ENCODE peak calls at places on chromosomes 2 and 18, in seven cellular contexts. One of them, this sample, is unnamed.

GRCh38 chr2:236628981-236629605 is 59.5 kb downstream of the ACKR3 start:
- DNase-seq in breast epithelium: no peak
- DNase-seq in astrocyte of the spinal cord: no peak
- DNase-seq in gastrocnemius medialis: no peak
- DNase-seq in cardiac fibroblast: no peak
- DNase-seq in AG09319: no peak
- DNase-seq in MCF 10A: no peak
- DNase-seq in this sample: no peak

GRCh38 chr18:37521500-37522465 is 43.8 kb downstream of the CELF4 start:
- DNase-seq in astrocyte of the spinal cord: no peak
- DNase-seq in breast epithelium: no peak
- DNase-seq in gastrocnemius medialis: no peak
- DNase-seq in MCF 10A: no peak
- DNase-seq in cardiac fibroblast: no peak
- DNase-seq in AG09319: no peak
- DNase-seq in this sample: no peak

GRCh38 chr2:8154936-8155335 is 526.9 kb upstream of the ID2 start:
- DNase-seq in MCF 10A: no peak
- DNase-seq in cardiac fibroblast: peak
- DNase-seq in astrocyte of the spinal cord: peak
- DNase-seq in AG09319: no peak
- DNase-seq in breast epithelium: no peak
- DNase-seq in gastrocnemius medialis: no peak
- DNase-seq in this sample: no peak

GRCh38 chr2:10447300-10448207 is 573 bp downstream of the ODC1 start:
- DNase-seq in AG09319: no peak
- DNase-seq in breast epithelium: no peak
- DNase-seq in cardiac fibroblast: peak
- DNase-seq in gastrocnemius medialis: peak
- DNase-seq in astrocyte of the spinal cord: peak
- DNase-seq in MCF 10A: peak
- DNase-seq in this sample: no peak

GRCh38 chr2:129199501-129199900 is 780.0 kb upstream of the RAB6C start:
- DNase-seq in cardiac fibroblast: no peak
- DNase-seq in AG09319: no peak
- DNase-seq in breast epithelium: no peak
- DNase-seq in gastrocnemius medialis: no peak
- DNase-seq in astrocyte of the spinal cord: no peak
- DNase-seq in MCF 10A: no peak
- DNase-seq in this sample: no peak

GRCh38 chr2:144523606-144524131 is 3.8 kb upstream of the ZEB2 start:
- DNase-seq in cardiac fibroblast: no peak
- DNase-seq in gastrocnemius medialis: no peak
- DNase-seq in MCF 10A: no peak
- DNase-seq in breast epithelium: no peak
- DNase-seq in astrocyte of the spinal cord: peak
- DNase-seq in AG09319: no peak
- DNase-seq in this sample: no peak

GRCh38 chr2:224689539-224689938 is 26.6 kb downstream of the CCDC195 start:
- DNase-seq in AG09319: no peak
- DNase-seq in astrocyte of the spinal cord: no peak
- DNase-seq in gastrocnemius medialis: no peak
- DNase-seq in MCF 10A: no peak
- DNase-seq in breast epithelium: no peak
- DNase-seq in cardiac fibroblast: no peak
- DNase-seq in this sample: no peak

GRCh38 chr2:120751553-120751952 is 15.9 kb downstream of the GLI2 start:
- DNase-seq in breast epithelium: no peak
- DNase-seq in gastrocnemius medialis: no peak
- DNase-seq in astrocyte of the spinal cord: no peak
- DNase-seq in cardiac fibroblast: peak
- DNase-seq in AG09319: no peak
- DNase-seq in MCF 10A: no peak
- DNase-seq in this sample: no peak

GRCh38 chr18:24189007-24189528 is 50.2 kb downstream of the CABYR start:
- DNase-seq in astrocyte of the spinal cord: no peak
- DNase-seq in MCF 10A: no peak
- DNase-seq in breast epithelium: no peak
- DNase-seq in AG09319: no peak
- DNase-seq in gastrocnemius medialis: no peak
- DNase-seq in cardiac fibroblast: peak
- DNase-seq in this sample: no peak

GRCh38 chr2:216057688-216058193 is 23.9 kb downstream of the PECR start:
- DNase-seq in AG09319: no peak
- DNase-seq in MCF 10A: no peak
- DNase-seq in gastrocnemius medialis: no peak
- DNase-seq in cardiac fibroblast: peak
- DNase-seq in breast epithelium: no peak
- DNase-seq in astrocyte of the spinal cord: peak
- DNase-seq in this sample: no peak

GRCh38 chr2:158457092-158457825 is 507 bp downstream of the PKP4 start:
- DNase-seq in MCF 10A: peak
- DNase-seq in breast epithelium: peak
- DNase-seq in astrocyte of the spinal cord: peak
- DNase-seq in gastrocnemius medialis: peak
- DNase-seq in cardiac fibroblast: peak
- DNase-seq in AG09319: no peak
- DNase-seq in this sample: no peak

GRCh38 chr2:137947714-137948336 is 16.4 kb upstream of the HNMT start:
- DNase-seq in gastrocnemius medialis: peak
- DNase-seq in astrocyte of the spinal cord: peak
- DNase-seq in cardiac fibroblast: peak
- DNase-seq in breast epithelium: peak
- DNase-seq in AG09319: peak
- DNase-seq in MCF 10A: peak
- DNase-seq in this sample: peak

GRCh38 chr2:85583667-85584353 is 421 bp upstream of the VAMP5 start:
- DNase-seq in cardiac fibroblast: no peak
- DNase-seq in gastrocnemius medialis: no peak
- DNase-seq in astrocyte of the spinal cord: no peak
- DNase-seq in MCF 10A: no peak
- DNase-seq in breast epithelium: no peak
- DNase-seq in AG09319: no peak
- DNase-seq in this sample: no peak

GRCh38 chr2:191280304-191280703 is 35.1 kb downstream of the MYO1B start:
- DNase-seq in cardiac fibroblast: no peak
- DNase-seq in AG09319: no peak
- DNase-seq in gastrocnemius medialis: no peak
- DNase-seq in MCF 10A: no peak
- DNase-seq in breast epithelium: no peak
- DNase-seq in astrocyte of the spinal cord: no peak
- DNase-seq in this sample: no peak

GRCh38 chr2:23532311-23533013 is 147.5 kb downstream of the KLHL29 start:
- DNase-seq in cardiac fibroblast: no peak
- DNase-seq in MCF 10A: no peak
- DNase-seq in breast epithelium: no peak
- DNase-seq in gastrocnemius medialis: no peak
- DNase-seq in astrocyte of the spinal cord: no peak
- DNase-seq in AG09319: no peak
- DNase-seq in this sample: no peak

GRCh38 chr2:26942543-26943295 is 27.7 kb upstream of the MAPRE3 start:
- DNase-seq in cardiac fibroblast: peak
- DNase-seq in astrocyte of the spinal cord: peak
- DNase-seq in gastrocnemius medialis: peak
- DNase-seq in MCF 10A: peak
- DNase-seq in breast epithelium: peak
- DNase-seq in AG09319: no peak
- DNase-seq in this sample: peak

GRCh38 chr2:227237786-227238185 is 73.4 kb downstream of the COL4A3 start:
- DNase-seq in astrocyte of the spinal cord: no peak
- DNase-seq in breast epithelium: no peak
- DNase-seq in cardiac fibroblast: no peak
- DNase-seq in MCF 10A: no peak
- DNase-seq in AG09319: no peak
- DNase-seq in gastrocnemius medialis: no peak
- DNase-seq in this sample: no peak

GRCh38 chr18:47561316-47561715 is 309.9 kb upstream of the SKOR2 start:
- DNase-seq in AG09319: no peak
- DNase-seq in MCF 10A: no peak
- DNase-seq in breast epithelium: no peak
- DNase-seq in astrocyte of the spinal cord: no peak
- DNase-seq in gastrocnemius medialis: no peak
- DNase-seq in cardiac fibroblast: no peak
- DNase-seq in this sample: no peak

GRCh38 chr2:32135409-32135808 is 30.3 kb upstream of the SLC30A6 start:
- DNase-seq in astrocyte of the spinal cord: peak
- DNase-seq in cardiac fibroblast: peak
- DNase-seq in MCF 10A: peak
- DNase-seq in AG09319: no peak
- DNase-seq in breast epithelium: no peak
- DNase-seq in gastrocnemius medialis: no peak
- DNase-seq in this sample: no peak

DNA sequence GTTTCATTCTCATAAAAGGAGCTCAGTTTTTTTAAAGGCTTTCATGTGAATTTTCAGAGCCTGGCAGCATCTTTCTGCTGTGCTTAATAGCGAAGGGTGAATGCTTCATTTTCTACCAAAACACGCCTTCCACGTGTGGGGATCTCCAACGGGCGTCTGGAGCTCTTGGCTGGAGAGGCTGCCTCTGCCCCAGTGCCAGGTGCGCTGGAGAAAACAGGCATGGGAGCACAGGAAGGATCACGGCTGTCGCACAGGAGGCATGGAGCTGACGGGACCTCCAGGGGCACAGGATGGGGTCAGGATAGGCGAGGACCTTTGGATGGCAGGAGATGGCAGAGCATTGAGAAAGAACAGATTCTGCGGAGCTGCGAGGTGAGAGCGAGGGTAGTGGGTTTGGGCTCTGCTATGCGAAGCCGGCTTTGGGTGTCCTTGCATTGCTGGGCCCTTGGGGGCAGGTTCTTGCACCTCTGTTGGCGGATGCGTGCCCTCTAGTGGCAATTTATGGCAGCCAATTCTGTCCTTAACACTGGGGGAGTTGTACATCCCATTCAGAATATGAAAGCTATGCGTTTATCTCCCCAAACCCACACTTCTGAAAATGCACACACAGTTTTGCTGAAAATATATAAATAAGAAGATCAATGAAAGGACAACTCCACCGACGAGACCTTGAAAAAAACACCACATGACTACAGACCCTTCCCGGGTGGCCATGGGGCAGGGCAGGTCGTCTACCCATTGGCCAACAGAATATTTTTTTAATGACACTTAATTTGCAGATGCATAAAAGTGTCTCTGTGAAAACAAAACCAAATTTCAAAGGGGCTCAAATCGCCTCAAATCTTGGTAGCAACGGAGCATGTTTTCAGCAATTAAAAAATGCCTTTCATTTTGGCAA is 90.4 kb upstream of the SLC35G4 start:
- DNase-seq in AG09319: no peak
- DNase-seq in gastrocnemius medialis: no peak
- DNase-seq in MCF 10A: peak
- DNase-seq in breast epithelium: no peak
- DNase-seq in astrocyte of the spinal cord: peak
- DNase-seq in cardiac fibroblast: peak
- DNase-seq in this sample: no peak
- TF ChIP-seq CTCF in AG09319: peak
- TF ChIP-seq CTCF in gastrocnemius medialis: peak
- TF ChIP-seq CTCF in MCF 10A: peak
- TF ChIP-seq CTCF in breast epithelium: no peak
- TF ChIP-seq CTCF in astrocyte of the spinal cord: peak
- TF ChIP-seq CTCF in cardiac fibroblast: peak
- TF ChIP-seq CTCF in this sample: no peak

DNA sequence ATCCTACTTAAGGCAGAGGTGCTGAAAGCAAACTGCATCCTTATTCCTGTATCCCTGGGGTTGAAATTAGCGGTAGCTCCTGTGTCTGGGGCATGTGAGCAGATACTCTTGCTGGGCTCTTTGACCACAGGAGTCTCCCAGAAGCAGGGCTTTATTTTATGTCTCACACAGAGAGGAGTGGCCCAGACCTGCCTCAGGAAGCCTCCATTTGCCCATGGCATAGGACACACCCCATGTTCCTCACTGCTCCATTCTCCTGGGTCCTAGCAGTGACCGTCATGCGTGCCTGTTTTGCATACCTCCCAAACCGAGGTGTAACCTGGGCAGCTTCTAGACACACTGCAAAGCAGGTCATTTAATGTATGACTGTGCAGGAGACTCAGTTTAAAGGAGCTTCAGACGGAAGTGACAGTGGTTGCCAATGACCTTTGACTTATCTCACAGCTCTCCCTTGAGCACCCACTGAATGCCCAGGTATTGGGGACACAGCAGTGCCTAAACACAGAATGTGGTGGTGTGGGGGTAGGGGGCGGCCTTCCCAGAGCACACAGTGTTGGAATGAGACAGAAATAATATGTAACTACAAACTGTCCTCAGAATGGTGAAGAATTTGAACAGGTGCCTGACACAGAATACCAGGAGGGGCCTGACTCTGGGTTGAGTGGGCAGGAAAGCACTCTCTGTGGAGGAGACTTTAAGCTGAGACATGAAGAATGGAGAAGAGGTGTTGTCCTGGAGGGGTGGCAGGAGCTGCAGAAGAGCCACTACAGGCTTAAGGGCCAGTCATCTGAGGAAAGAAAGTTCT is 3.7 kb downstream of the TMEM37 start:
- DNase-seq in AG09319: no peak
- DNase-seq in astrocyte of the spinal cord: no peak
- DNase-seq in cardiac fibroblast: no peak
- DNase-seq in MCF 10A: no peak
- DNase-seq in breast epithelium: no peak
- DNase-seq in gastrocnemius medialis: no peak
- DNase-seq in this sample: no peak
- TF ChIP-seq CTCF in AG09319: no peak
- TF ChIP-seq CTCF in astrocyte of the spinal cord: no peak
- TF ChIP-seq CTCF in cardiac fibroblast: no peak
- TF ChIP-seq CTCF in MCF 10A: no peak
- TF ChIP-seq CTCF in breast epithelium: no peak
- TF ChIP-seq CTCF in gastrocnemius medialis: no peak
- TF ChIP-seq CTCF in this sample: no peak

GRCh38 chr2:180991361-180991760 is 11.0 kb downstream of the UBE2E3 start:
- DNase-seq in AG09319: no peak
- DNase-seq in astrocyte of the spinal cord: no peak
- DNase-seq in cardiac fibroblast: no peak
- DNase-seq in gastrocnemius medialis: no peak
- DNase-seq in MCF 10A: no peak
- DNase-seq in breast epithelium: no peak
- DNase-seq in this sample: no peak
- TF ChIP-seq CTCF in AG09319: no peak
- TF ChIP-seq CTCF in astrocyte of the spinal cord: peak
- TF ChIP-seq CTCF in cardiac fibroblast: no peak
- TF ChIP-seq CTCF in gastrocnemius medialis: no peak
- TF ChIP-seq CTCF in MCF 10A: no peak
- TF ChIP-seq CTCF in breast epithelium: no peak
- TF ChIP-seq CTCF in this sample: no peak

DNA sequence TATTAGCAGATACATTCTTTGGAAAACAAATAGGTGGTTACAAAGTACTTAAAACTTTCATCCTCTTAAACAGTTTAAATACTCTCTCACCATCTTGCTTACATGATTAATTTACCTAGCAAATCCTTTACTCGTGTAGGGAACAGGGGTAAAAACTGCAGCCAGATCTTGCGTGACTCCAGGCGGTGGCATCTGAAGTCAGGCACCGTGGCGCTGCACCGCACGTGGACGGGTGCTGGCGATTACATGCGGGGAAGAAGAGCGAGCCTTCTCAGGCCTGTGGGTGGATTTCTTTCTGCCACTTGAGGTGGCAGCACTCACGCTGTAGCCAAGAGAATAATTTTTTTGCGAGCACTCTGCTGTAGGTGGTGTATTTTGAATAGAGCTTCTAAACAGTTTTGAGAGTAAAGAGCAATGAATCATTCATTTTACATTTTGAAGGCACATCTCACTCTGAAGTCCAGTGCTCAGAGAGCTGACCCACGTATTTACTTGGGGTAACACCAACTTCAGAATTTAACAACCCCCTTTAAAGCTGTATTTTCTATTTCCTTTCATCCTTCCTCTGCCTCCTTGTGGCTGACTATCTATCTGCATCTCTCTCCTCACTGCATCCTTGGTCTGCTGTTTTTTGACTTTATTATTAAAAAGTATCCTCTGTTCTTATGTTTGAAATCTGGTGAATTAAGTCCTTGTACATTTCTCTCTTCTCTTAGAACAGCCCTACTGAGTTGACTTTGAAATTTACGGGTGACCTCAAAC is 68.9 kb downstream of the EPAS1 start:
- DNase-seq in AG09319: no peak
- DNase-seq in astrocyte of the spinal cord: peak
- DNase-seq in cardiac fibroblast: peak
- DNase-seq in gastrocnemius medialis: no peak
- DNase-seq in MCF 10A: no peak
- DNase-seq in breast epithelium: no peak
- DNase-seq in this sample: no peak
- TF ChIP-seq CTCF in AG09319: peak
- TF ChIP-seq CTCF in astrocyte of the spinal cord: peak
- TF ChIP-seq CTCF in cardiac fibroblast: peak
- TF ChIP-seq CTCF in gastrocnemius medialis: no peak
- TF ChIP-seq CTCF in MCF 10A: peak
- TF ChIP-seq CTCF in breast epithelium: no peak
- TF ChIP-seq CTCF in this sample: no peak